ENCODE peak calls at places on chromosome 7, in eight cellular contexts. U is HepG2, L is dorsolateral prefrontal cortex, E is substantia nigra, S is lung, H is uterus, B is right atrium auricular region, D is upper lobe of right lung. F is an unnamed sample.
A peak's percentile ranks its signal among the peaks of the same experiment; 100 is the strongest.

GRCh38 chr7:99125505-99125865 is 18.4 kb downstream of the SMURF1 start:
- DNase-seq in U (no peak), L (no peak), E (no peak), S (no peak), H (no peak), B (no peak), D (no peak), F (no peak)

GRCh38 chr7:831596-832291 is 532 bp upstream of the SUN1 start:
- DNase-seq in U (peak; percentile 35), L (no peak), E (no peak), S (no peak), H (no peak), B (no peak), D (no peak), F (no peak)

GRCh38 chr7:100469227-100470044 is 5.4 kb upstream of the SPACDR start:
- DNase-seq in U (peak; percentile 51), L (peak; percentile 89), E (peak; percentile 84), S (peak; percentile 86), H (peak; percentile 90), B (peak; percentile 88), D (peak; percentile 93), F (peak; percentile 86)

GRCh38 chr7:139735912-139736595 is 41.7 kb downstream of the HIPK2 start:
- DNase-seq in U (no peak), L (no peak), E (no peak), S (no peak), H (no peak), B (no peak), D (no peak), F (no peak)

GRCh38 chr7:112556633-112557032 is 75.8 kb downstream of the LSMEM1 start:
- DNase-seq in U (no peak), L (no peak), E (no peak), S (no peak), H (no peak), B (no peak), D (no peak), F (no peak)

GRCh38 chr7:2068693-2069471 is 163.9 kb downstream of the MAD1L1 start:
- DNase-seq in U (no peak), L (no peak), E (no peak), S (no peak), H (no peak), B (no peak), D (no peak), F (no peak)

GRCh38 chr7:107064255-107064654 is 19.8 kb downstream of the PRKAR2B start:
- DNase-seq in U (no peak), L (no peak), E (no peak), S (no peak), H (no peak), B (no peak), D (no peak), F (no peak)

GRCh38 chr7:77425151-77426051 is 9.3 kb upstream of the GSAP start:
- DNase-seq in U (peak; percentile 68), L (no peak), E (no peak), S (no peak), H (no peak), B (no peak), D (no peak), F (no peak)

GRCh38 chr7:116999316-116999715 is 46.0 kb downstream of the ST7 start:
- DNase-seq in U (no peak), L (no peak), E (no peak), S (no peak), H (no peak), B (no peak), D (no peak), F (no peak)

GRCh38 chr7:55254596-55255500 is 110.3 kb upstream of the LANCL2 start:
- DNase-seq in U (peak; percentile 36), L (peak; percentile 73), E (peak; percentile 80), S (peak; percentile 84), H (peak; percentile 89), B (peak; percentile 84), D (peak; percentile 92), F (peak; percentile 88)

GRCh38 chr7:963236-964078 is 9.0 kb upstream of the ADAP1 start:
- DNase-seq in U (no peak), L (no peak), E (no peak), S (no peak), H (no peak), B (no peak), D (peak; percentile 67), F (peak; percentile 61)

GRCh38 chr7:18906901-18907300 is 210.5 kb downstream of the TWIST1 start:
- DNase-seq in U (no peak), L (no peak), E (no peak), S (no peak), H (no peak), B (no peak), D (no peak), F (no peak)

GRCh38 chr7:938546-939185 is 15.8 kb downstream of the ADAP1 start:
- DNase-seq in U (no peak), L (no peak), E (no peak), S (no peak), H (no peak), B (no peak), D (peak; percentile 51), F (peak; percentile 36)

GRCh38 chr7:20064974-20065862 is 152.0 kb downstream of the MACC1 start:
- DNase-seq in U (no peak), L (no peak), E (no peak), S (no peak), H (no peak), B (no peak), D (no peak), F (no peak)

GRCh38 chr7:140079121-140079536 is 16.4 kb upstream of the PARP12 start:
- DNase-seq in U (peak; percentile 57), L (no peak), E (no peak), S (peak; percentile 11), H (peak; percentile 54), B (no peak), D (no peak), F (no peak)

GRCh38 chr7:128781126-128781525 is 5.5 kb upstream of the OPN1SW start:
- DNase-seq in U (no peak), L (no peak), E (no peak), S (no peak), H (no peak), B (no peak), D (no peak), F (no peak)
- H3K27ac ChIP-seq in U (no peak overlapping the region), L (no peak overlapping the region), E (no peak overlapping the region), S (no peak overlapping the region), H (peak overlapping the region; percentile 2), B (peak overlapping the region; percentile 5), D (no peak overlapping the region), F (no peak overlapping the region)

GRCh38 chr7:101885597-101885955 is 68.2 kb downstream of the CUX1 start:
- DNase-seq in U (no peak), L (no peak), E (no peak), S (no peak), H (no peak), B (no peak), D (no peak), F (no peak)

GRCh38 chr7:101879565-101879964 is 62.1 kb downstream of the CUX1 start:
- DNase-seq in U (no peak), L (no peak), E (no peak), S (no peak), H (no peak), B (no peak), D (no peak), F (no peak)

GRCh38 chr7:101884671-101885596 is 67.5 kb downstream of the CUX1 start:
- DNase-seq in U (no peak), L (no peak), E (no peak), S (no peak), H (no peak), B (no peak), D (no peak), F (no peak)

GRCh38 chr7:101880536-101881443 is 63.4 kb downstream of the CUX1 start:
- DNase-seq in U (no peak), L (no peak), E (no peak), S (no peak), H (no peak), B (no peak), D (no peak), F (no peak)

DNA sequence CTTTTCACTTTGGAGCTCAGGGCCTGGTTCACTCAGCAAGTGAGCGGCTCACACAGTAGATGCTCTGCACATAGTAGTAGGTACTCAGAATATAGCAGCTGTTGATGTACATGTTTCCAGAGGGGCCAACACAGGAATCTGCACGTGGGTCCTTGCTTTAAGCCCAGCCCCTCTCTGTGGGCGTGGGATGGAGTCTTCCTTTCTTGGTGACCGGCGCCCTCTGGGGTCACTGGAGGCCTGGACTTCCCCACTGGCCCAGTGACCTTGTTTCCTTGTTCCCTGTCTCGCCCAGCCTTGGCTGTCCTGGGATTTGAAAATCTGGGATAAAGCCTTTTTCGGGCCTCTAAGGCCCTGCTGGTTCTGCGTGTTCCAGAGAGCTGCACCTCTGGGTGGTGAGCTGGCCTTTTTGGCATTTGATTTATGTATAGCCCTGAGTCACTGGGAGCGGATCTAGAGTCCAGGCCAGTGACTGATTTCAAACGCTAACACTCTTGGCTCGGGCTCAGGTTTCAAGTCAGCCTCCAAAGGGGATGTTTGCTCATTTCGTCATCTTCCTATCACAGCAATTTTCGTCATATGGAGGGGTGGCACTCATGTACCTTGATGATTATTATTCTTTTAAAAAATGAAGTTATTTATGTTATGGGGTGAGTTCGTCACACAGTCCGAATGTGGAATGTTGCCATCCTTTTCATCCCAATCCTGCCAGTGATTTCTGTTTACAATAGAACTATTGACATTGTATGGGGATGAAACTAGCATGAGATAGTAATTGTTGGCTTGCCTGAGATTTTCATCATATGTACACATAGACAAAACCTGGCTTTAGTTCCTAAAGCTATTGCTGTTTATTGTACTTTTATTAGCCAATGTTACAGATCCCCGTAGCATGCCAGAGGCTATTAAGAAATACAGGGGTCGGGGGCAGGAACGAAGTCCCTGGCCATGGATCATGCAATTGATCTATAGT is 65.5 kb downstream of the CUX1 start:
- DNase-seq in U (peak; percentile 99), L (peak; percentile 47), E (peak; percentile 31), S (peak; percentile 88), H (peak; percentile 91), B (peak; percentile 96), D (peak; percentile 78), F (peak; percentile 86)
- H3K27ac ChIP-seq in U (peak overlapping the region; percentile 96), L (peak overlapping the region; percentile 63), E (peak overlapping the region; percentile 69), S (peak overlapping the region; percentile 87), H (peak overlapping the region; percentile 91), B (peak overlapping the region; percentile 93), D (peak overlapping the region; percentile 78), F (peak overlapping the region; percentile 95)

DNA sequence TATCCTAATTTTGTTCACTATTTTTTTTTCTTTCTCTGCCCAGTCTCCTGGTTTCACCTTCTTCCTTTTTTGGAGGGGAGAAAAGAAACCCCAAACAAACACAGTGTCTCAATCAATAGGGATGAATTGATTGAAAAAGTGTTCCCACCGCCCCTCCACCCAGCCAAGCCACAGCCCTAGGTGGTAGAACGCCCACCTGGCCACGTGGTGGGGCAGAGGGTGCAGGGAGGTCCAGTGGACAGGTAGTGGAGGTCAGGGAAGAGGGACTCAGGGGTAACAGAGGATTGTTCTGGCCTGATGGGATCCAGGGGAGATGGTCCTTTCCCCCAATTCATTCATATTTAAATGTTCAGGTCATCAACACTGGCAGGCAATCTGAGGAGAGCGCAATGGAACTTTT is 1.8 kb downstream of the INHBA start:
- DNase-seq in U (no peak), L (no peak), E (no peak), S (no peak), H (no peak), B (no peak), D (no peak), F (no peak)
- H3K27ac ChIP-seq in U (no peak overlapping the region), L (no peak overlapping the region), E (no peak overlapping the region), S (no peak overlapping the region), H (peak overlapping the region; percentile 83), B (peak overlapping the region; percentile 24), D (peak overlapping the region; percentile 61), F (no peak overlapping the region)

DNA sequence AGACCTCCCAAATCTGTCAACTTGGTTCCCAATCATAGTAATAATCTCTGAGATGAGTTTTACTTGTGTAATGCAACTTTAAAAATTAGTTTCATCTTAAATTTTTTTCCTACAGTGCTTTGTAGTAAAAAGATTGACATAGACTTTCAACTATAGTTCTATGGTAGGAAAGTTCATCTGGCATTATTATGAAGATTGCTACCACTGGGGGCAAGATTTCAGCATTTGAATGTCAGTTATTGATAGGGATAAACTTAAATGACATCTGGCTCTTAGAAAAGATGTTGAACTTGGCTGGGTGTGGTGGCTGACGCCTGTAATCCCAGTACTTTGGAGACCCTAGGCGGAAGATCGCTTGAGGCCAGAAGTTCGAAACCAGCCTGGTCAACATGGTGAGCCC is 1.4 kb upstream of the TRA2A start:
- DNase-seq in U (no peak), L (no peak), E (no peak), S (no peak), H (no peak), B (no peak), D (no peak), F (no peak)
- H3K27ac ChIP-seq in U (no peak overlapping the region), L (no peak overlapping the region), E (no peak overlapping the region), S (no peak overlapping the region), H (no peak overlapping the region), B (no peak overlapping the region), D (no peak overlapping the region), F (no peak overlapping the region)

F was measured in right cardiac atrium.